ENCODE peak calls at places on chromosome 13, in nine cellular contexts. U is fibroblast of lung; V is heart right ventricle; A is colonic mucosa; F is tibial artery; W is tibial nerve; J is neuronal stem cell; H is CD8-positive, alpha-beta memory T cell; K is IMR-90. Z is an unnamed sample.

GRCh38 chr13:97174638-97175037 is 47.5 kb upstream of the MBNL2 start:
- DNase-seq in U (no peak), V (no peak), A (no peak), F (no peak), W (no peak), J (no peak), H (no peak), K (no peak), Z (no peak)

GRCh38 chr13:71320452-71320851 is 546.6 kb downstream of the DACH1 start:
- DNase-seq in U (peak; percentile 49), V (no peak), A (peak; percentile 20), F (no peak), W (no peak), J (no peak), H (no peak), K (peak; percentile 41), Z (no peak)

GRCh38 chr13:88526186-88526852 is 855.1 kb downstream of the SLITRK5 start:
- DNase-seq in U (no peak), V (no peak), A (no peak), F (no peak), W (no peak), J (peak; percentile 6), H (no peak), K (no peak), Z (no peak)

GRCh38 chr13:31755803-31756212 is 16.5 kb downstream of the RXFP2 start:
- DNase-seq in U (peak; percentile 57), V (no peak), A (no peak), F (no peak), W (no peak), J (no peak), H (no peak), K (peak; percentile 87), Z (no peak)

GRCh38 chr13:77409412-77409811 is 82.5 kb upstream of the MYCBP2 start:
- DNase-seq in U (no peak), V (no peak), A (no peak), F (no peak), W (no peak), J (no peak), H (no peak), K (no peak), Z (no peak)

GRCh38 chr13:25945596-25945995 is 106.2 kb downstream of the SHISA2 start:
- DNase-seq in U (peak; percentile 17), V (no peak), A (no peak), F (no peak), W (no peak), J (no peak), H (no peak), K (no peak), Z (no peak)

GRCh38 chr13:101116826-101117225 is 299.5 kb downstream of the NALCN start:
- DNase-seq in U (no peak), V (no peak), A (no peak), F (no peak), W (no peak), J (no peak), H (no peak), K (no peak), Z (no peak)

GRCh38 chr13:111337741-111338140 is 17.3 kb downstream of the TEX29 start:
- DNase-seq in U (no peak), V (no peak), A (no peak), F (no peak), W (no peak), J (no peak), H (no peak), K (peak; percentile 19), Z (no peak)

GRCh38 chr13:26811636-26812035 is 51.0 kb upstream of the GPR12 start:
- DNase-seq in U (no peak), V (no peak), A (no peak), F (no peak), W (no peak), J (no peak), H (no peak), K (no peak), Z (no peak)

GRCh38 chr13:26485786-26486185 is 71.7 kb upstream of the WASF3 start:
- DNase-seq in U (no peak), V (no peak), A (no peak), F (peak; percentile 79), W (no peak), J (no peak), H (no peak), K (no peak), Z (peak; percentile 41)

GRCh38 chr13:50866817-50867640 is 23.5 kb upstream of the DLEU7 start:
- DNase-seq in U (no peak), V (no peak), A (no peak), F (no peak), W (no peak), J (no peak), H (no peak), K (no peak), Z (no peak)

GRCh38 chr13:42011601-42012401 is 36.6 kb upstream of the DGKH start:
- DNase-seq in U (no peak), V (peak; percentile 12), A (no peak), F (no peak), W (no peak), J (no peak), H (no peak), K (no peak), Z (no peak)

GRCh38 chr13:22311734-22312404 is 641.0 kb downstream of the FGF9 start:
- DNase-seq in U (no peak), V (peak; percentile 42), A (no peak), F (peak; percentile 73), W (no peak), J (no peak), H (no peak), K (no peak), Z (no peak)

GRCh38 chr13:35518337-35518736 is 41.8 kb upstream of the MAB21L1 start:
- DNase-seq in U (no peak), V (no peak), A (no peak), F (no peak), W (no peak), J (no peak), H (no peak), K (no peak), Z (no peak)
- H3K4me1 ChIP-seq in U (no peaks in the 10 kb centered on the region), V (no peaks in the 10 kb centered on the region), A (no peaks in the 10 kb centered on the region), F (no peaks in the 10 kb centered on the region), W (no peaks in the 10 kb centered on the region), J (no peaks in the 10 kb centered on the region), H (no peaks in the 10 kb centered on the region), K (no peaks in the 10 kb centered on the region), Z (no peaks in the 10 kb centered on the region)

GRCh38 chr13:106008540-106008939 is 526.9 kb downstream of the EFNB2 start:
- DNase-seq in U (no peak), V (no peak), A (no peak), F (no peak), W (no peak), J (no peak), H (no peak), K (no peak), Z (no peak)
- H3K4me3 ChIP-seq in U (no peak overlapping the region), V (no peak overlapping the region), A (no peak overlapping the region), F (no peak overlapping the region), W (no peak overlapping the region), J (no peak overlapping the region), H (no peak overlapping the region), K (no peak overlapping the region), Z (no peak overlapping the region)

GRCh38 chr13:44718467-44718866 is 142.3 kb upstream of the TSC22D1 start:
- DNase-seq in U (no peak), V (no peak), A (no peak), F (no peak), W (no peak), J (no peak), H (no peak), K (no peak), Z (no peak)
- H3K4me1 ChIP-seq in U (peaks cover 18% of the 10 kb centered on the region), V (peaks cover 39% of the 10 kb centered on the region), A (no peaks in the 10 kb centered on the region), F (peaks cover 36% of the 10 kb centered on the region), W (no peaks in the 10 kb centered on the region), J (no peaks in the 10 kb centered on the region), H (no peaks in the 10 kb centered on the region), K (peaks cover 18% of the 10 kb centered on the region), Z (peaks cover 10% of the 10 kb centered on the region)

DNA sequence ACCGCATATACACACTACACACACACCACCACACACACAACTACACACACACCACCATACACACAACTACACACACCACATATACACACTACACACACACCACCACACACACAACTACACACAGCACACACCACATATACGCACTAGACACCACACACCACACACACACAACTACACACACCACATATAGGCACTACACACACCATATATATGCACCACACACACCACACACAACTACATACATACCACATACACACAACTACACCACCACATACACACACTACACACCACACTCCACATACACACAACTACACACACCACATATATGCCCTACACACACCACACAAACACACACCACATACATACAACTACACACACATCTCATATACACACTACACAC is 28.3 kb downstream of the CRYL1 start:
- DNase-seq in U (no peak), V (no peak), A (no peak), F (no peak), W (no peak), J (no peak), H (no peak), K (no peak), Z (no peak)
- H3K4me3 ChIP-seq in U (no peak overlapping the region), V (no peak overlapping the region), A (no peak overlapping the region), F (no peak overlapping the region), W (no peak overlapping the region), J (no peak overlapping the region), H (no peak overlapping the region), K (no peak overlapping the region), Z (no peak overlapping the region)

GRCh38 chr13:114067381-114067885 is 65.0 kb downstream of the RASA3 start:
- DNase-seq in U (peak; percentile 55), V (no peak), A (no peak), F (no peak), W (peak; percentile 10), J (no peak), H (no peak), K (peak; percentile 68), Z (no peak)
- H3K4me1 ChIP-seq in U (peaks cover 54% of the 10 kb centered on the region), V (peaks cover 65% of the 10 kb centered on the region), A (peaks cover 14% of the 10 kb centered on the region), F (peaks cover 64% of the 10 kb centered on the region), W (peaks cover 62% of the 10 kb centered on the region), J (peaks cover 56% of the 10 kb centered on the region), H (peaks cover 59% of the 10 kb centered on the region), K (peaks cover 54% of the 10 kb centered on the region), Z (peaks cover 42% of the 10 kb centered on the region)

GRCh38 chr13:105969761-105970160 is 565.7 kb downstream of the EFNB2 start:
- DNase-seq in U (no peak), V (no peak), A (no peak), F (no peak), W (no peak), J (no peak), H (no peak), K (no peak), Z (no peak)
- H3K4me3 ChIP-seq in U (no peak overlapping the region), V (no peak overlapping the region), A (no peak overlapping the region), F (no peak overlapping the region), W (no peak overlapping the region), J (no peak overlapping the region), H (no peak overlapping the region), K (no peak overlapping the region), Z (no peak overlapping the region)

GRCh38 chr13:98508280-98509074 is 68.4 kb downstream of the STK24 start:
- DNase-seq in U (peak; percentile 87), V (no peak), A (no peak), F (no peak), W (no peak), J (no peak), H (no peak), K (peak; percentile 79), Z (no peak)
- H3K4me1 ChIP-seq in U (peaks cover 36% of the 10 kb centered on the region), V (peaks cover 83% of the 10 kb centered on the region), A (peaks cover 30% of the 10 kb centered on the region), F (peaks cover 48% of the 10 kb centered on the region), W (peaks cover 62% of the 10 kb centered on the region), J (peaks cover 5% of the 10 kb centered on the region), H (peaks cover 63% of the 10 kb centered on the region), K (peaks cover 34% of the 10 kb centered on the region), Z (peaks cover 38% of the 10 kb centered on the region)